ENCODE peak calls at places on chromosomes 4 and X, in four cellular contexts. One of them, this sample, is unnamed.

GRCh38 chrX:149570668-149571067 is 16.6 kb downstream of the MAGEA9B start:
- DNase-seq in islet precursor cell: peak
- DNase-seq in transverse colon: no peak
- DNase-seq in activated CD8-positive, alpha-beta memory T cell treated with anti-CD3 and anti-CD28 coated beads for 48 hours: no peak
- DNase-seq in this sample: no peak

GRCh38 chr4:111696505-111696904 is 448.7 kb upstream of the FAM241A start:
- DNase-seq in islet precursor cell: no peak
- DNase-seq in transverse colon: no peak
- DNase-seq in activated CD8-positive, alpha-beta memory T cell treated with anti-CD3 and anti-CD28 coated beads for 48 hours: no peak
- DNase-seq in this sample: no peak

GRCh38 chrX:130082244-130083106 is 27.8 kb downstream of the ELF4 start:
- DNase-seq in islet precursor cell: no peak
- DNase-seq in transverse colon: peak
- DNase-seq in activated CD8-positive, alpha-beta memory T cell treated with anti-CD3 and anti-CD28 coated beads for 48 hours: peak
- DNase-seq in this sample: no peak

GRCh38 chr4:10099521-10100325 is 16.9 kb downstream of the WDR1 start:
- DNase-seq in islet precursor cell: no peak
- DNase-seq in transverse colon: no peak
- DNase-seq in activated CD8-positive, alpha-beta memory T cell treated with anti-CD3 and anti-CD28 coated beads for 48 hours: no peak
- DNase-seq in this sample: no peak

GRCh38 chr4:1421650-1422049 is 15.4 kb upstream of the NKX1-1 start:
- DNase-seq in islet precursor cell: no peak
- DNase-seq in transverse colon: no peak
- DNase-seq in activated CD8-positive, alpha-beta memory T cell treated with anti-CD3 and anti-CD28 coated beads for 48 hours: no peak
- DNase-seq in this sample: no peak

GRCh38 chr4:100391913-100392312 is 125.9 kb downstream of the EMCN start:
- DNase-seq in islet precursor cell: no peak
- DNase-seq in transverse colon: no peak
- DNase-seq in activated CD8-positive, alpha-beta memory T cell treated with anti-CD3 and anti-CD28 coated beads for 48 hours: no peak
- DNase-seq in this sample: no peak

GRCh38 chr4:41160856-41161255 is 53.5 kb downstream of the APBB2 start:
- DNase-seq in islet precursor cell: no peak
- DNase-seq in transverse colon: no peak
- DNase-seq in activated CD8-positive, alpha-beta memory T cell treated with anti-CD3 and anti-CD28 coated beads for 48 hours: no peak
- DNase-seq in this sample: no peak

GRCh38 chr4:127643791-127644190 is 11.0 kb downstream of the INTU start:
- DNase-seq in islet precursor cell: no peak
- DNase-seq in transverse colon: no peak
- DNase-seq in activated CD8-positive, alpha-beta memory T cell treated with anti-CD3 and anti-CD28 coated beads for 48 hours: no peak
- DNase-seq in this sample: no peak

GRCh38 chr4:165360041-165360782 is 18.6 kb upstream of the CPE start:
- DNase-seq in islet precursor cell: no peak
- DNase-seq in transverse colon: no peak
- DNase-seq in activated CD8-positive, alpha-beta memory T cell treated with anti-CD3 and anti-CD28 coated beads for 48 hours: no peak
- DNase-seq in this sample: no peak

GRCh38 chrX:119211649-119212014 is 24.5 kb upstream of the PGRMC1 start:
- DNase-seq in islet precursor cell: no peak
- DNase-seq in transverse colon: no peak
- DNase-seq in activated CD8-positive, alpha-beta memory T cell treated with anti-CD3 and anti-CD28 coated beads for 48 hours: no peak
- DNase-seq in this sample: no peak

GRCh38 chr4:76420311-76420710 is 630 bp downstream of the CCDC158 start:
- DNase-seq in islet precursor cell: no peak
- DNase-seq in transverse colon: no peak
- DNase-seq in activated CD8-positive, alpha-beta memory T cell treated with anti-CD3 and anti-CD28 coated beads for 48 hours: no peak
- DNase-seq in this sample: no peak

GRCh38 chrX:98299785-98300184 is 1416.1 kb downstream of the RPA4 start:
- DNase-seq in islet precursor cell: no peak
- DNase-seq in transverse colon: no peak
- DNase-seq in activated CD8-positive, alpha-beta memory T cell treated with anti-CD3 and anti-CD28 coated beads for 48 hours: no peak
- DNase-seq in this sample: no peak

GRCh38 chrX:11137543-11138139 is 26.5 kb downstream of the HCCS start:
- DNase-seq in islet precursor cell: no peak
- DNase-seq in transverse colon: no peak
- DNase-seq in activated CD8-positive, alpha-beta memory T cell treated with anti-CD3 and anti-CD28 coated beads for 48 hours: no peak
- DNase-seq in this sample: no peak

GRCh38 chr4:41455215-41455614 is 82.7 kb upstream of the LIMCH1 start:
- DNase-seq in islet precursor cell: no peak
- DNase-seq in transverse colon: no peak
- DNase-seq in activated CD8-positive, alpha-beta memory T cell treated with anti-CD3 and anti-CD28 coated beads for 48 hours: no peak
- DNase-seq in this sample: no peak

GRCh38 chr4:66569228-66569627 is 898.9 kb upstream of the EPHA5 start:
- DNase-seq in islet precursor cell: no peak
- DNase-seq in transverse colon: no peak
- DNase-seq in activated CD8-positive, alpha-beta memory T cell treated with anti-CD3 and anti-CD28 coated beads for 48 hours: no peak
- DNase-seq in this sample: no peak

GRCh38 chr4:94395541-94395940 is 52.9 kb upstream of the HPGDS start:
- DNase-seq in islet precursor cell: no peak
- DNase-seq in transverse colon: no peak
- DNase-seq in activated CD8-positive, alpha-beta memory T cell treated with anti-CD3 and anti-CD28 coated beads for 48 hours: no peak
- DNase-seq in this sample: no peak

GRCh38 chrX:47321386-47321785 is 49.0 kb upstream of the ZNF157 start:
- DNase-seq in islet precursor cell: peak
- DNase-seq in transverse colon: peak
- DNase-seq in activated CD8-positive, alpha-beta memory T cell treated with anti-CD3 and anti-CD28 coated beads for 48 hours: no peak
- DNase-seq in this sample: peak

GRCh38 chr4:104491396-104491821 is 3.3 kb downstream of the CXXC4 start:
- DNase-seq in islet precursor cell: peak
- DNase-seq in transverse colon: peak
- DNase-seq in activated CD8-positive, alpha-beta memory T cell treated with anti-CD3 and anti-CD28 coated beads for 48 hours: no peak
- DNase-seq in this sample: no peak

GRCh38 chr4:104334410-104334809 is 160.3 kb downstream of the CXXC4 start:
- DNase-seq in islet precursor cell: no peak
- DNase-seq in transverse colon: no peak
- DNase-seq in activated CD8-positive, alpha-beta memory T cell treated with anti-CD3 and anti-CD28 coated beads for 48 hours: no peak
- DNase-seq in this sample: no peak

GRCh38 chr4:141065872-141066271 is 67.4 kb downstream of the RNF150 start:
- DNase-seq in islet precursor cell: no peak
- DNase-seq in transverse colon: no peak
- DNase-seq in activated CD8-positive, alpha-beta memory T cell treated with anti-CD3 and anti-CD28 coated beads for 48 hours: no peak
- DNase-seq in this sample: no peak

GRCh38 chrX:35380808-35381700 is 417.1 kb upstream of the MAGEB16 start:
- DNase-seq in islet precursor cell: peak
- DNase-seq in transverse colon: no peak
- DNase-seq in activated CD8-positive, alpha-beta memory T cell treated with anti-CD3 and anti-CD28 coated beads for 48 hours: no peak
- DNase-seq in this sample: no peak

This sample was measured in omental fat pad.